ENCODE peak calls at places on chromosomes 7 and 10, in ten cellular contexts. F is NB4, G is spleen, O is transverse colon, V is PC-3, Y is PC-9, Z is tibial nerve, Q is fibroblast of mammary gland, R is MCF 10A, L is cardiac fibroblast. E is an unnamed sample.

GRCh38 chr10:1160561-1160961 is 104.4 kb downstream of the WDR37 start:
- DNase-seq in F (no peak), G (peak; percentile 63), O (no peak), V (no peak), Y (no peak), Z (no peak), Q (no peak), R (no peak), L (no peak), E (no peak)

GRCh38 chr7:12508005-12508404 is 62.5 kb upstream of the SCIN start:
- DNase-seq in F (no peak), G (no peak), O (no peak), V (no peak), Y (no peak), Z (no peak), Q (no peak), R (no peak), L (no peak), E (no peak)

GRCh38 chr7:42350801-42351200 is 113.8 kb upstream of the GLI3 start:
- DNase-seq in F (no peak), G (no peak), O (no peak), V (peak; percentile 37), Y (no peak), Z (no peak), Q (peak; percentile 14), R (peak; percentile 21), L (no peak), E (peak; percentile 4)

GRCh38 chr7:50068026-50068425 is 25.0 kb downstream of the ZPBP start:
- DNase-seq in F (peak; percentile 26), G (no peak), O (peak; percentile 20), V (peak; percentile 49), Y (no peak), Z (no peak), Q (no peak), R (peak; percentile 35), L (peak; percentile 4), E (no peak)

GRCh38 chr7:111424768-111425167 is 137.5 kb downstream of the IMMP2L start:
- DNase-seq in F (no peak), G (no peak), O (no peak), V (peak; percentile 70), Y (no peak), Z (no peak), Q (peak; percentile 26), R (no peak), L (peak; percentile 12), E (peak; percentile 52)

GRCh38 chr10:110901954-110902819 is 16.8 kb downstream of the BBIP1 start:
- DNase-seq in F (peak; percentile 38), G (no peak), O (no peak), V (peak; percentile 51), Y (peak; percentile 10), Z (no peak), Q (peak; percentile 94), R (peak; percentile 93), L (peak; percentile 55), E (peak; percentile 38)

GRCh38 chr7:113452245-113452644 is 333.9 kb upstream of the SMIM30 start:
- DNase-seq in F (no peak), G (no peak), O (no peak), V (no peak), Y (no peak), Z (no peak), Q (no peak), R (no peak), L (no peak), E (no peak)

GRCh38 chr7:99079104-99079503 is 64.8 kb downstream of the SMURF1 start:
- DNase-seq in F (no peak), G (no peak), O (peak; percentile 37), V (no peak), Y (no peak), Z (no peak), Q (no peak), R (no peak), L (no peak), E (no peak)

GRCh38 chr7:69651101-69651590 is 52.9 kb downstream of the AUTS2 start:
- DNase-seq in F (no peak), G (no peak), O (no peak), V (no peak), Y (no peak), Z (no peak), Q (no peak), R (no peak), L (no peak), E (no peak)

GRCh38 chr10:26451903-26452302 is 13.8 kb downstream of the APBB1IP start:
- DNase-seq in F (no peak), G (no peak), O (no peak), V (no peak), Y (no peak), Z (no peak), Q (no peak), R (no peak), L (no peak), E (no peak)

GRCh38 chr10:26449726-26450125 is 11.6 kb downstream of the APBB1IP start:
- DNase-seq in F (no peak), G (no peak), O (no peak), V (no peak), Y (no peak), Z (no peak), Q (no peak), R (no peak), L (no peak), E (no peak)

GRCh38 chr10:26448292-26448691 is 10.2 kb downstream of the APBB1IP start:
- DNase-seq in F (no peak), G (no peak), O (no peak), V (no peak), Y (no peak), Z (no peak), Q (no peak), R (no peak), L (no peak), E (no peak)

GRCh38 chr10:26446258-26446657 is 8.1 kb downstream of the APBB1IP start:
- DNase-seq in F (no peak), G (no peak), O (no peak), V (no peak), Y (no peak), Z (no peak), Q (no peak), R (no peak), L (no peak), E (no peak)

GRCh38 chr10:26448706-26449435 is 10.7 kb downstream of the APBB1IP start:
- DNase-seq in F (no peak), G (no peak), O (peak; percentile 60), V (peak; percentile 8), Y (no peak), Z (no peak), Q (no peak), R (no peak), L (no peak), E (no peak)
- TF ChIP-seq CTCF in F (no peak), G (no peak), O (no peak), V (no peak), Y (no peak), Z (no peak), Q (no peak), R (no peak), L (no peak), E (no peak)

GRCh38 chr10:23319835-23320234 is 24.8 kb downstream of the C10orf67 start:
- DNase-seq in F (no peak), G (no peak), O (no peak), V (no peak), Y (no peak), Z (no peak), Q (no peak), R (no peak), L (no peak), E (no peak)

GRCh38 chr10:23326541-23327307 is 17.9 kb downstream of the C10orf67 start:
- DNase-seq in F (no peak), G (no peak), O (no peak), V (no peak), Y (no peak), Z (no peak), Q (peak; percentile 15), R (peak; percentile 21), L (no peak), E (no peak)

GRCh38 chr10:23322082-23322481 is 22.5 kb downstream of the C10orf67 start:
- DNase-seq in F (no peak), G (no peak), O (no peak), V (no peak), Y (no peak), Z (no peak), Q (no peak), R (no peak), L (no peak), E (no peak)

GRCh38 chr10:23330953-23331352 is 13.6 kb downstream of the C10orf67 start:
- DNase-seq in F (no peak), G (no peak), O (no peak), V (no peak), Y (no peak), Z (no peak), Q (no peak), R (no peak), L (no peak), E (no peak)

GRCh38 chr10:23325132-23325531 is 19.5 kb downstream of the C10orf67 start:
- DNase-seq in F (no peak), G (no peak), O (no peak), V (no peak), Y (no peak), Z (no peak), Q (no peak), R (peak; percentile 15), L (no peak), E (no peak)
- TF ChIP-seq CTCF in F (no peak), G (peak; percentile 16), O (no peak), V (no peak), Y (no peak), Z (no peak), Q (no peak), R (no peak), L (no peak), E (no peak)

GRCh38 chr7:5625938-5626337 is 155.5 kb downstream of the RNF216 start:
- DNase-seq in F (peak; percentile 27), G (no peak), O (no peak), V (peak; percentile 38), Y (no peak), Z (no peak), Q (peak; percentile 91), R (no peak), L (peak; percentile 62), E (peak; percentile 89)
- TF ChIP-seq CTCF in F (no peak), G (no peak), O (no peak), V (peak; percentile 20), Y (no peak), Z (no peak), Q (peak; percentile 30), R (no peak), L (peak; percentile 15), E (peak; percentile 59)

DNA sequence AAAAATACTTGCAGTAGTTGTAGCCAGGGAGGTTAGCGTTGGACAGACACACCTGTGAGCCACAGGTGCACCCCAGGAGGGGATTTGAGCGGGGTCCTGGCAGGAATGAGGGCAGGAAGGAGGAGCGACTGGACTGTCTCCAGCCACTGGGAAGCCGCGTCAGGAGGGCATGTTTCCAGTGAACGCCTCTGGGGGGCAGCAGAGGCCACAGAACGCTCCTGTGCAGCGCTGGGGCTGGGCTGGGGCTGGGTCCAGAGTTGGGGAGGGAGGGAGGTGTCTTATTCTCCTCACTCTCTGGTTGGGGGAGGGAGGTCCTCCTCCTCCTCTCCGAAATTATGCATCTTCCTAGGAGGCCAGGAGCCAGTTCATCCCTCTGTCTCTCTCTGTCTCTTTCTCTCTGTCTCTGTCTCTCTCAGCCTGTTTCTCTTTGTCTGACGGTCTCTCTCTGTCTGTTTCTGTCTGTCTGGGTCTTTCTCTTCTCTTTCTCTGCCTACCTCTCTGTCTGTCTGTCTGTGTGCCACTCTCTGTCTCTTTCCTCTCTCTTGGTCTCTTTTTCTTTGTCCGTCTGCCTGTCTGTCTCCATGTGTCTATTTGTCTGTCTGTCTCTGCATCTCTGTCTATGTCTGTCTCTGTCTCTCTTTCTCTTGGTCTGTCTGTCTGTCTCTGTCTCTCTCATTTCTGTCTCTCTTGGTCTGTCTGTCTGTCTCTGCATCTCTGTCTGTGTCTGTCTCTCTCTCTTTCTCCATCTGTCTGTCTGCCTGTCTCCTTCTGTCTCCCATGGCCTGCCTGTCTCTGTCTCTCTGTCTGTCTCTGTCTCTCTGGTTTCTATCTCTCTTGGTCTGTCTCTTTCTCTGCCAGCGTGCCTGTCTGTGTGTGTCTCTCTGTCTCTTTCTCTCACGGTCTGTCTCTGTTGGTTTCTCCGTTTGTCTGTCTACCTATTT is 9.9 kb upstream of the PSMG3 start:
- DNase-seq in F (peak; percentile 81), G (peak; percentile 92), O (peak; percentile 76), V (peak; percentile 75), Y (peak; percentile 78), Z (no peak), Q (peak; percentile 54), R (peak; percentile 66), L (peak; percentile 68), E (peak; percentile 21)
- TF ChIP-seq CTCF in F (peak; percentile 94), G (peak; percentile 90), O (peak; percentile 68), V (peak; percentile 83), Y (peak; percentile 92), Z (peak; percentile 64), Q (peak; percentile 78), R (peak; percentile 93), L (peak; percentile 89), E (peak; percentile 87)